ENCODE peak calls at places on chromosomes 4 and X, in six cellular contexts. U is bronchial epithelial cell, T is fibroblast of pulmonary artery, P is AG04450, F is breast epithelium, C is Panc1. M is an unnamed sample.

GRCh38 chr4:73860175-73860574 is 7.1 kb downstream of the PF4V1 start:
- DNase-seq in C (no peak), F (no peak), U (no peak), P (no peak), T (no peak), M (no peak)

GRCh38 chr4:4461850-4462249 is 74.9 kb downstream of the NSG1 start:
- DNase-seq in T (no peak), F (no peak), P (no peak), U (no peak), C (no peak), M (no peak)

GRCh38 chrX:17014216-17014615 is 67.8 kb downstream of the REPS2 start:
- DNase-seq in C (no peak), P (no peak), U (no peak), F (no peak), T (no peak), M (no peak)

GRCh38 chrX:77436682-77437081 is 10.5 kb upstream of the FGF16 start:
- DNase-seq in U (peak), F (no peak), P (no peak), C (no peak), T (no peak), M (no peak)

GRCh38 chr4:41362647-41363383 is 106.1 kb downstream of the UCHL1 start:
- DNase-seq in T (no peak), P (no peak), F (no peak), U (no peak), C (no peak), M (no peak)

GRCh38 chr4:25888781-25889180 is 25.2 kb upstream of the SMIM20 start:
- DNase-seq in C (no peak), P (no peak), F (no peak), U (peak), T (peak), M (no peak)

GRCh38 chr4:141028024-141028529 is 105.2 kb downstream of the RNF150 start:
- DNase-seq in F (no peak), P (no peak), T (peak), U (peak), C (no peak), M (peak)

GRCh38 chrX:37846934-37847732 is at the start of gene DYNLT3:
- DNase-seq in F (peak), P (no peak), C (no peak), U (peak), T (peak), M (no peak)

GRCh38 chrX:17038277-17038676 is 91.8 kb downstream of the REPS2 start:
- DNase-seq in P (no peak), F (no peak), T (no peak), U (no peak), C (no peak), M (no peak)

GRCh38 chrX:41452972-41453371 is 5.8 kb downstream of the NYX start:
- DNase-seq in U (no peak), P (no peak), C (no peak), F (no peak), T (peak), M (peak)

GRCh38 chrX:135520022-135520552 is 373 bp upstream of the INTS6L start:
- DNase-seq in T (peak), F (no peak), U (peak), C (no peak), P (peak), M (no peak)

GRCh38 chr4:95415346-95415771 is 133.4 kb downstream of the UNC5C start:
- DNase-seq in C (no peak), T (peak), F (no peak), P (no peak), U (peak), M (no peak)

GRCh38 chr4:146029147-146029546 is 90.5 kb upstream of the ZNF827 start:
- DNase-seq in U (peak), C (no peak), T (no peak), P (no peak), F (no peak), M (no peak)

GRCh38 chr4:119204898-119205297 is 7.6 kb upstream of the USP53 start:
- DNase-seq in T (no peak), F (no peak), P (no peak), C (no peak), U (no peak), M (no peak)

GRCh38 chrX:63652086-63652775 is 132.8 kb downstream of the ARHGEF9 start:
- DNase-seq in C (no peak), U (no peak), P (no peak), F (no peak), T (no peak), M (peak)

GRCh38 chr4:170093978-170094377 is 4.2 kb upstream of the AADAT start:
- DNase-seq in U (no peak), T (no peak), C (no peak), F (no peak), P (no peak), M (no peak)

GRCh38 chr4:108881190-108881589 is 118.3 kb upstream of the ETNPPL start:
- DNase-seq in T (peak), C (no peak), P (peak), F (no peak), U (peak), M (no peak)

GRCh38 chr4:58502839-58503238 is 1392.7 kb upstream of the IGFBP7 start:
- DNase-seq in F (no peak), T (no peak), P (no peak), U (peak), C (no peak), M (no peak)

GRCh38 chr4:163568835-163569234 is 74.3 kb downstream of the TMA16 start:
- DNase-seq in P (no peak), T (no peak), F (no peak), U (no peak), C (no peak), M (no peak)

GRCh38 chr4:67727124-67727850 is 26.3 kb upstream of the UBA6 start:
- DNase-seq in T (peak), U (peak), F (no peak), P (no peak), C (no peak), M (no peak)

GRCh38 chr4:1245481-1246051 is 3.4 kb downstream of the CTBP1 start:
- DNase-seq in T (no peak), C (no peak), P (no peak), F (peak), U (no peak), M (no peak)

GRCh38 chrX:154380787-154381186 is 1.7 kb downstream of the EMD start:
- DNase-seq in T (no peak), U (no peak), C (no peak), F (no peak), P (no peak), M (no peak)

GRCh38 chrX:115487608-115488007 is 73.4 kb upstream of the PLS3 start:
- DNase-seq in C (no peak), P (no peak), F (no peak), U (no peak), T (peak), M (no peak)

GRCh38 chr4:183438458-183439113 is 5.8 kb upstream of the CDKN2AIP start:
- DNase-seq in U (peak), C (peak), F (no peak), P (peak), T (peak), M (peak)

GRCh38 chr4:71732066-71732465 is 51.8 kb downstream of the GC start:
- DNase-seq in F (no peak), P (no peak), C (no peak), T (no peak), U (no peak), M (no peak)

GRCh38 chr4:108512615-108513505 is 107.5 kb upstream of the RPL34 start:
- DNase-seq in P (peak), C (no peak), T (peak), F (no peak), U (peak), M (no peak)

GRCh38 chrX:100928660-100929613 is at the start of gene XKRX:
- DNase-seq in C (peak), T (no peak), F (peak), U (peak), P (no peak), M (no peak)

GRCh38 chr4:128305942-128306341 is 18.3 kb upstream of the PGRMC2 start:
- DNase-seq in T (no peak), P (no peak), U (no peak), F (no peak), C (no peak), M (no peak)

GRCh38 chr4:67204441-67204840 is 340.9 kb downstream of the CENPC start:
- DNase-seq in T (no peak), U (no peak), P (no peak), F (no peak), C (no peak), M (no peak)

GRCh38 chr4:5052726-5053425 is 1.6 kb downstream of the STK32B start:
- DNase-seq in T (no peak), U (no peak), P (no peak), C (no peak), F (no peak), M (no peak)

GRCh38 chrX:153905481-153906095 is 1.1 kb downstream of the AVPR2 start:
- DNase-seq in C (no peak), U (no peak), P (no peak), F (no peak), T (no peak), M (no peak)

GRCh38 chr4:90449626-90450025 is 322.4 kb downstream of the CCSER1 start:
- DNase-seq in U (no peak), P (no peak), C (no peak), F (no peak), T (no peak), M (no peak)

GRCh38 chr4:41887821-41888699 is 47.2 kb upstream of the TMEM33 start:
- DNase-seq in T (peak), C (no peak), P (peak), F (peak), U (peak), M (peak)

GRCh38 chrX:107731831-107732502 is 43.6 kb downstream of the TSC22D3 start:
- DNase-seq in T (peak), F (peak), U (peak), C (no peak), P (no peak), M (no peak)

GRCh38 chr4:129346760-129347159 is 250.8 kb downstream of the C4orf33 start:
- DNase-seq in T (no peak), C (no peak), F (no peak), P (no peak), U (no peak), M (no peak)

GRCh38 chr4:109588176-109588575 is 28.1 kb downstream of the MCUB start:
- DNase-seq in P (no peak), C (no peak), U (no peak), F (no peak), T (no peak), M (no peak)

GRCh38 chr4:111210576-111210975 is 587.7 kb upstream of the PITX2 start:
- DNase-seq in P (no peak), T (no peak), F (no peak), U (no peak), C (no peak), M (no peak)

GRCh38 chr4:126057371-126057770 is 742.6 kb downstream of the FAT4 start:
- DNase-seq in U (peak), P (no peak), T (no peak), C (no peak), F (no peak), M (no peak)

GRCh38 chr4:126046081-126046614 is 731.4 kb downstream of the FAT4 start:
- DNase-seq in U (no peak), P (no peak), C (no peak), T (peak), F (no peak), M (no peak)

GRCh38 chr4:126047114-126047513 is 732.4 kb downstream of the FAT4 start:
- DNase-seq in P (no peak), F (no peak), C (no peak), T (no peak), U (no peak), M (no peak)

DNA sequence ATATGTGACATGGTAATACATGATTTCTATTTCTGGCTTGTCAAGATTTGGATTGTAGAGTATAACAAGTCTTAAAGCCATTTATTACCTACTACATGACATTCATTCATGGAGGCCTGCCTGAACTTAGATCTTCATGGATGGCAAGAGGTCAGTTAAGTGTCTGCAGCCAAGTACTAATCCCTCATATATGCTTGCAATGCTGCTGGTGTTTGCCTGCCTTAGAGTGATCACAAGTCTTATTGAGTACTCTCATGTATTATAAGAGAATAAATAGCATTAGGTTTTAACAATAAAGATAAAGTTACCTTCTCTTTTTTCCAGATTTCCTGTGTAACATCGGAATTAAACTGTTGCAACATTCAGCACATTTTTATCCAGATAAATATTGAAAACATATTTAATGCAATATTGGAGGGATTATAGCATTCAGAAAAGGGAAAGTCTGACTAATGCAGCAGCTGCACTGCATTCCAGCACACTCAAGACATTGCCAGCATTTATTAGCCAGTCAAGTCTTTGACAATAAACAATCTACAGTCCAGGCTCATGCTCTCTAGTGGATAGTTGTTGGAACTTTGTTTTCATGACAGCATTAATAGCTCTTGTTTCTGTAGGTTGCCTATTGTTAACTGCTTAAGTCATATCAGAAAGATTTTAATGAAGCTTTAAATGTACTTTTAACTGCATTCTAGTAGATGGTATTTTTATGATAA is 737.1 kb downstream of the FAT4 start:
- DNase-seq in F (no peak), T (peak), C (no peak), P (peak), U (peak), M (peak)
- TF ChIP-seq CTCF in F (no peak), T (peak), C (no peak), P (peak), U (peak), M (peak)

DNA sequence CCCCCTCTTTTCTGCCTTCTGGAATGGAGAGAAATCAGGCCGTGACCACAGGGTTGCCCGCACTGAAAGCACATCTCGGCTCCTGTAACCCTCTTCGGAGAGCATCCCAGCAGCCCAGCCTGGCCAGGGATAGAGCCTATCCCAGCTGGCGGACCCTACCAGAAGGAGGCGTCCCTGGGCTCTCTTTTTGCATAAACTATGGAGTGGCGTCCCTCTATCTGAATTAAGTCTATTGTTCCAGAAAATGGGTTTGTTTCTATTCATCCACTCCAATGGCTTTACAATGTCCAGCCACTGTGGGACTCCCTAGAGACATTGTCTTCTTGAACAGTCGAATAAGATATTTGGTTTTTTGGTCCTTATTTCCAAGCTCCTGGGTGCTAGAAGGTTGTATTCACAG is 689 bp upstream of the NHSL2 start:
- DNase-seq in C (no peak), F (no peak), U (no peak), T (peak), P (no peak), M (no peak)
- H3K4me3 ChIP-seq in C (no peak), F (no peak), U (no peak), T (peak), P (peak), M (no peak)

DNA sequence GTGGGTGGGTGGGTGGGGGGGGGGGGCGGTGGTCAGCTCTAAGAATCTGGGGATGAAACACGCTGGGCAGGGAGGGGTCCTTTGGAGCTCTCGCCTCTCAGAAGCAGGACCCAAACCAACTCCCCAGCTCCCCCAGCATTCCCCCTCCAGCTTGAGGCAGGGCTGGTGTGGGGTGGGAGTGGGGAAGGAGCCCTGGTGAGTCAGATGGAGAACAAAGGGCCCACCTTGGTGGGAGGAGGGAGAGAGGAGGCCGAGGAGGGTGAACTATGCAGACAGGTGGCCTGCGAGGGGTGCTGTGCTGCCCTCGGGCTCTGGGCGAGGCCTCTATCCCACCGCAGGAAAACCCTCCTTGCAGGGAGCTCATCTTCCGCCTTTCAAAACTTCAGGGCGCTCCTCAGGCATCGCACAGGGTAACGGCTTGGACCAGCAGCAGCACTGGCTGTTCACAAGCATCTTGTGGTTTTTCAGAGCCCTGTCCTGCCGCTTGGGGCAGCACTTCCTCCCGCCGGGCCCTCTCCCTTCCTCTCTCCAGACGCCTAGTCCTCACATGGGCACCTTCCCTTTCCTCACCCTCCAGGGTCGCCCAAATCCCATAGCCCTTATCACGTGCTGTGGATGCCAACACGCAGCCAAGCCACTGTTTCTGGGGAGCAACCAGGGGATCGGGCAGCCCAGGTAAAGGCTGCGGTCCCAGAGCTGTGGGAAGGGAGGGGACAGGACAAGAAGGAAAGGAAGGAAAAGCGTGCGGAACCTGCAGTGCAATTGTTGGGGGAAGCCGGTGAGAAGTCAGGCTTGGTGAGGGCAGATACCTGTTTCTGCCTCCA is 34.0 kb upstream of the GRPEL1 start:
- DNase-seq in F (peak), C (no peak), P (peak), T (peak), U (peak), M (no peak)
- TF ChIP-seq CTCF in F (no peak), C (peak), P (peak), T (peak), U (peak), M (peak)

DNA sequence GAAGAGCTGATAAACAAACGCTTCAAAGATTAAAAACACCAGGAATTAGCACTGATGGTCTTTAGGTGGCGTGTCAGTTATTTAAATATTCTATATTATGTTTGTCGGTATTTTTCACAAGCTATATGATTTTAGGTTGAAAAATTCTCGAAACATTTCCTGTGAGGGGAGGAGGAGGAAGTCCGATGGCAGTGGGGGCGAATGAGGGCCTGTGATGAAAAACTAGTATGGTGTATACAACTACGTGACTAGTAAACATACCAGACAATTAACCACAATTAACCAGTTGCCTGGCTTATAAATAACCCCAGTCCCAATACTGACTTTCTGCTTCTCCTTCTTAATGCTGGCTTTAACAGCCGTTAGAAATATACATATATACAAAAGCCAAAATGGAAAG is 612 bp upstream of the NAP1L2 start:
- DNase-seq in U (no peak), T (no peak), C (no peak), F (no peak), P (no peak), M (no peak)
- H3K4me3 ChIP-seq in U (peak), T (no peak), C (peak), F (peak), P (no peak), M (no peak)

GRCh38 chrX:68916891-68917290 is 88.1 kb downstream of the EFNB1 start:
- DNase-seq in C (no peak), P (no peak), U (no peak), T (no peak), F (no peak), M (no peak)

GRCh38 chrX:68917799-68918198 is 89.0 kb downstream of the EFNB1 start:
- DNase-seq in F (no peak), T (no peak), C (no peak), P (no peak), U (no peak), M (no peak)

GRCh38 chrX:68915778-68916177 is 87.0 kb downstream of the EFNB1 start:
- DNase-seq in T (no peak), C (no peak), P (no peak), F (no peak), U (no peak), M (no peak)

GRCh38 chrX:68912113-68912980 is 83.5 kb downstream of the EFNB1 start:
- DNase-seq in U (no peak), F (no peak), T (no peak), P (no peak), C (no peak), M (no peak)

GRCh38 chrX:68914337-68914989 is 85.6 kb downstream of the EFNB1 start:
- DNase-seq in C (no peak), U (no peak), F (no peak), T (no peak), P (no peak), M (no peak)
- TF ChIP-seq CTCF in C (no peak), U (no peak), F (no peak), T (no peak), P (no peak), M (no peak)

GRCh38 chrX:49627030-49627777 is 28.4 kb downstream of the GAGE1 start:
- DNase-seq in U (no peak), F (no peak), P (no peak), T (no peak), C (no peak), M (no peak)
- H3K4me3 ChIP-seq in U (no peak), F (no peak), P (no peak), T (no peak), C (no peak), M (no peak)